ENCODE peak calls at places on chromosomes 16 and 17, in seven cellular contexts. U is GM12878, H is HepG2, T is K562, E is H1, X is GM12891, N is SK-N-SH. K is an unnamed sample.

GRCh38 chr16:86594712-86595111 is 16.4 kb downstream of the FOXL1 start:
- DNase-seq in T (no peak), U (no peak), E (no peak), X (no peak), H (no peak), N (no peak), K (no peak)

GRCh38 chr17:82687375-82687861 is 11.1 kb downstream of the RAB40B start:
- DNase-seq in U (peak; percentile 4), E (no peak), H (no peak), N (no peak), X (no peak), T (no peak), K (no peak)

GRCh38 chr16:47887496-47887895 is 268.3 kb downstream of the ABCC12 start:
- DNase-seq in N (no peak), U (no peak), E (peak; percentile 63), T (no peak), H (no peak), X (no peak), K (no peak)

GRCh38 chr17:53470626-53471025 is 352.1 kb upstream of the KIF2B start:
- DNase-seq in U (no peak), T (no peak), H (no peak), N (no peak), E (no peak), X (no peak), K (no peak)

GRCh38 chr17:33990943-33991706 is 264.0 kb upstream of the CCL2 start:
- DNase-seq in U (no peak), N (no peak), T (no peak), E (no peak), H (no peak), X (no peak), K (no peak)

GRCh38 chr17:43019418-43019817 is 2.8 kb downstream of the VAT1 start:
- DNase-seq in N (no peak), T (peak; percentile 40), H (no peak), U (no peak), X (no peak), E (no peak), K (no peak)

GRCh38 chr16:76378020-76378419 is 100.8 kb downstream of the CNTNAP4 start:
- DNase-seq in N (no peak), H (no peak), U (no peak), T (no peak), E (no peak), X (no peak), K (no peak)

GRCh38 chr17:1939979-1940809 is 84.9 kb downstream of the RTN4RL1 start:
- DNase-seq in E (no peak), H (no peak), T (no peak), N (peak; percentile 64), U (no peak), X (no peak), K (no peak)

GRCh38 chr16:23137818-23138217 is 11.4 kb downstream of the USP31 start:
- DNase-seq in T (no peak), U (no peak), H (no peak), E (no peak), X (no peak), N (no peak), K (no peak)

GRCh38 chr16:2720719-2721633 is 952 bp upstream of the PRSS27 start:
- DNase-seq in U (peak; percentile 36), N (peak; percentile 98), X (peak; percentile 95), H (peak; percentile 78), T (peak; percentile 96), E (peak; percentile 74), K (peak; percentile 94)

GRCh38 chr17:50018909-50019308 is 23.9 kb upstream of the DLX3 start:
- DNase-seq in U (no peak), X (no peak), N (no peak), T (no peak), H (no peak), E (no peak), K (no peak)

GRCh38 chr17:50020841-50021599 is 26.0 kb upstream of the DLX3 start:
- DNase-seq in E (no peak), H (no peak), N (no peak), T (no peak), X (no peak), U (no peak), K (no peak)

GRCh38 chr17:50023520-50023919 is 28.5 kb upstream of the DLX3 start:
- DNase-seq in X (no peak), E (no peak), T (no peak), U (no peak), N (no peak), H (no peak), K (no peak)

GRCh38 chr17:50022463-50023130 is 27.6 kb upstream of the DLX3 start:
- DNase-seq in N (no peak), U (no peak), E (no peak), X (no peak), T (no peak), H (no peak), K (no peak)

DNA sequence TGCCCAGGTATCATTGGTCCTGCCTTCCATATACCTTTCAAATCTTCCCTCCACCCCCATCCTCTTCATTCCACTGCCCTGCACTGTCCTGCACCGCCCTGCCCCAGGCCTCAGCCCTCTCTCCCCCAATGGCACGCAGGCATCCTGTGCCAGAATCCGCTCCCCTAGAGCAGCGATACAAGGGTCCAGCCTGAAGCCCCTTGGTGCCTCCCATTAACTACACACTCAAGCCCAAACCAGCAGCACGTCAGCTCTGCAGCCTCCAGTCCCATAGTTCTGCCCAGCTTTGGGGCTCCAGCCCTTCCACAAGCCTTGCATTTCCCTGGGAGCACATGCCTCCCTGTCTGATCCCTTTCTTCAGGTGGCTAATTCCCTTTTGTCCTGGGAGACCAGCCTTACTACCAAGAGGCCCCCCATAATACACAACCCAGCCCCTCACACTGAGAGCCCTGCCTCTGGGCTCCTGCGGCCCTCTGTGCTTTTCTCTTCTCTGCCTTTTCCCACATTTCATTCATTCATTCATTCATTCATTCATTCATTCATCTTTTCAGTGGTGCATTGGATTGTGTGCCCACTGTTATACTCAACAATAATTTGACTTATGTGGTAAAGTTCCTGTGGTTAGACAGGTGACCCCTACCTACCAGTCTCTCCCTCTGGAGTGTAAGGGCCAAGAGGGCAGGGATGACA is 26.8 kb upstream of the DLX3 start:
- DNase-seq in U (no peak), H (no peak), E (no peak), T (no peak), X (no peak), N (no peak), K (no peak)
- TF ChIP-seq TAF1 in U (no peak), H (no peak), E (no peak), T (no peak), X (no peak), N (no peak), K (no peak)

DNA sequence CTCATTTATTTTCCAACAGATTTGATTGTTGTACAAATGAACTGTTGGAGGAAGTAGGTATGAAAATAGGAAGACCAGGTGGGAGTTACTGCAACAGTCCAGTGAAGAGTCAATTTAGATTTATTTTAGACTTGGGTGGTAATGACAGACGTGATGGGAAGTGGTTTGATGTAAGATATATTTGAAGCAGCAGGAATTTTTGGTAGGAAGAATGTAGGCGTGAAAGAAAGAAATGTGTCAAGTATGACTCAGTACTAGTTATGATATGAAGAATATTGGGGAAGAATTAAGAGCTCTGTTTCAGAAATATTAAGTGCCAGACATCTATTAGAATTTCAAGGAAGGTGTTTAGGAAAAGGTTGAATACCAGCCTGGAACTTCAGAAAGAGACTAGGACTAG is 247.9 kb upstream of the AXIN2 start:
- DNase-seq in E (no peak), H (no peak), T (no peak), X (no peak), U (no peak), N (no peak), K (no peak)
- TF ChIP-seq TAF1 in E (no peak), H (no peak), T (no peak), X (no peak), U (no peak), N (no peak), K (no peak)

GRCh38 chr17:4955091-4955490 is 4.2 kb downstream of the ENO3 start:
- DNase-seq in U (no peak), T (no peak), X (no peak), H (no peak), E (no peak), N (no peak), K (no peak)

GRCh38 chr17:4956493-4957061 is 5.7 kb downstream of the ENO3 start:
- DNase-seq in T (peak; percentile 18), N (no peak), U (no peak), X (no peak), E (no peak), H (no peak), K (no peak)

GRCh38 chr17:4950757-4951204 is at the start of gene ENO3:
- DNase-seq in H (peak; percentile 73), N (peak; percentile 76), U (no peak), T (no peak), E (no peak), X (no peak), K (no peak)

GRCh38 chr17:4951486-4951885 is 567 bp downstream of the ENO3 start:
- DNase-seq in X (no peak), N (no peak), U (no peak), T (no peak), E (no peak), H (no peak), K (no peak)

GRCh38 chr17:4953461-4953961 is 2.6 kb downstream of the ENO3 start:
- DNase-seq in U (no peak), X (no peak), E (no peak), T (no peak), H (no peak), N (no peak), K (no peak)
- TF ChIP-seq TAF1 in U (no peak), X (no peak), E (no peak), T (no peak), H (no peak), N (no peak), K (no peak)

GRCh38 chr16:27204232-27204915 is 1.0 kb downstream of the KDM8 start:
- DNase-seq in X (no peak), U (no peak), E (no peak), N (no peak), T (no peak), H (no peak), K (no peak)
- TF ChIP-seq TAF1 in X (no peak), U (no peak), E (no peak), N (no peak), T (no peak), H (no peak), K (no peak)

K was measured in GM12892.